ENCODE peak calls at places on chromosome 15, in eight cellular contexts. One of them, this sample, is unnamed.

GRCh38 chr15:77034620-77035467 is 36.1 kb downstream of the TSPAN3 start:
- DNase-seq in thyroid gland: no peak
- DNase-seq in breast epithelium: peak; percentile 42
- DNase-seq in suprapubic skin: peak; percentile 66
- DNase-seq in esophagus squamous epithelium: no peak
- DNase-seq in Peyer's patch: peak; percentile 76
- DNase-seq in body of pancreas: peak; percentile 7
- DNase-seq in stomach: peak; percentile 40
- DNase-seq in this sample: no peak

GRCh38 chr15:24986653-24987052 is 31.9 kb downstream of the SNRPN start:
- DNase-seq in breast epithelium: no peak
- DNase-seq in suprapubic skin: no peak
- DNase-seq in body of pancreas: no peak
- DNase-seq in Peyer's patch: no peak
- DNase-seq in stomach: no peak
- DNase-seq in esophagus squamous epithelium: no peak
- DNase-seq in thyroid gland: no peak
- DNase-seq in this sample: no peak

GRCh38 chr15:69472575-69472974 is 20.0 kb downstream of the RPLP1 start:
- DNase-seq in breast epithelium: no peak
- DNase-seq in body of pancreas: no peak
- DNase-seq in esophagus squamous epithelium: no peak
- DNase-seq in thyroid gland: no peak
- DNase-seq in Peyer's patch: no peak
- DNase-seq in suprapubic skin: peak; percentile 14
- DNase-seq in stomach: no peak
- DNase-seq in this sample: no peak

GRCh38 chr15:92683511-92683834 is 27.9 kb upstream of the FAM174B start:
- DNase-seq in suprapubic skin: no peak
- DNase-seq in breast epithelium: no peak
- DNase-seq in stomach: peak; percentile 72
- DNase-seq in body of pancreas: peak; percentile 58
- DNase-seq in thyroid gland: peak; percentile 48
- DNase-seq in Peyer's patch: no peak
- DNase-seq in esophagus squamous epithelium: no peak
- DNase-seq in this sample: no peak

GRCh38 chr15:44726568-44727461 is 9.5 kb upstream of the TRIM69 start:
- DNase-seq in Peyer's patch: no peak
- DNase-seq in esophagus squamous epithelium: peak; percentile 35
- DNase-seq in suprapubic skin: no peak
- DNase-seq in thyroid gland: no peak
- DNase-seq in body of pancreas: peak; percentile 75
- DNase-seq in stomach: peak; percentile 49
- DNase-seq in breast epithelium: no peak
- DNase-seq in this sample: no peak

GRCh38 chr15:57018151-57018550 is 99.7 kb downstream of the TCF12 start:
- DNase-seq in suprapubic skin: no peak
- DNase-seq in stomach: no peak
- DNase-seq in Peyer's patch: no peak
- DNase-seq in body of pancreas: no peak
- DNase-seq in esophagus squamous epithelium: no peak
- DNase-seq in thyroid gland: no peak
- DNase-seq in breast epithelium: no peak
- DNase-seq in this sample: no peak

GRCh38 chr15:35256555-35256954 is 171.5 kb upstream of the NANOGP8 start:
- DNase-seq in Peyer's patch: no peak
- DNase-seq in body of pancreas: no peak
- DNase-seq in thyroid gland: no peak
- DNase-seq in esophagus squamous epithelium: no peak
- DNase-seq in breast epithelium: no peak
- DNase-seq in suprapubic skin: no peak
- DNase-seq in stomach: no peak
- DNase-seq in this sample: no peak

GRCh38 chr15:55694652-55695150 is 48.3 kb downstream of the PRTG start:
- DNase-seq in esophagus squamous epithelium: no peak
- DNase-seq in thyroid gland: no peak
- DNase-seq in suprapubic skin: no peak
- DNase-seq in Peyer's patch: no peak
- DNase-seq in stomach: no peak
- DNase-seq in breast epithelium: no peak
- DNase-seq in body of pancreas: no peak
- DNase-seq in this sample: no peak

GRCh38 chr15:82556315-82557035 is 16.2 kb upstream of the RPS17 start:
- DNase-seq in Peyer's patch: no peak
- DNase-seq in body of pancreas: no peak
- DNase-seq in esophagus squamous epithelium: no peak
- DNase-seq in breast epithelium: no peak
- DNase-seq in thyroid gland: no peak
- DNase-seq in stomach: no peak
- DNase-seq in suprapubic skin: no peak
- DNase-seq in this sample: no peak

GRCh38 chr15:50059203-50059772 is 59.7 kb downstream of the ATP8B4 start:
- DNase-seq in stomach: no peak
- DNase-seq in esophagus squamous epithelium: no peak
- DNase-seq in breast epithelium: no peak
- DNase-seq in suprapubic skin: no peak
- DNase-seq in body of pancreas: no peak
- DNase-seq in Peyer's patch: no peak
- DNase-seq in thyroid gland: no peak
- DNase-seq in this sample: no peak

GRCh38 chr15:61146643-61147230 is 82.4 kb downstream of the RORA start:
- DNase-seq in Peyer's patch: no peak
- DNase-seq in stomach: no peak
- DNase-seq in body of pancreas: no peak
- DNase-seq in thyroid gland: no peak
- DNase-seq in suprapubic skin: no peak
- DNase-seq in breast epithelium: no peak
- DNase-seq in esophagus squamous epithelium: no peak
- DNase-seq in this sample: no peak

GRCh38 chr15:46091860-46092450 is 457.1 kb downstream of the SQOR start:
- DNase-seq in body of pancreas: peak; percentile 36
- DNase-seq in suprapubic skin: no peak
- DNase-seq in breast epithelium: no peak
- DNase-seq in esophagus squamous epithelium: no peak
- DNase-seq in stomach: no peak
- DNase-seq in thyroid gland: no peak
- DNase-seq in Peyer's patch: no peak
- DNase-seq in this sample: no peak

GRCh38 chr15:69067296-69067695 is 52.8 kb downstream of the NOX5 start:
- DNase-seq in suprapubic skin: no peak
- DNase-seq in body of pancreas: no peak
- DNase-seq in thyroid gland: no peak
- DNase-seq in breast epithelium: no peak
- DNase-seq in Peyer's patch: no peak
- DNase-seq in stomach: no peak
- DNase-seq in esophagus squamous epithelium: no peak
- DNase-seq in this sample: no peak

GRCh38 chr15:41151451-41152005 is 35.4 kb upstream of the INO80 start:
- DNase-seq in Peyer's patch: no peak
- DNase-seq in body of pancreas: no peak
- DNase-seq in breast epithelium: no peak
- DNase-seq in thyroid gland: no peak
- DNase-seq in stomach: no peak
- DNase-seq in esophagus squamous epithelium: no peak
- DNase-seq in suprapubic skin: no peak
- DNase-seq in this sample: no peak

GRCh38 chr15:23564798-23565394 is 578 bp upstream of the MKRN3 start:
- DNase-seq in Peyer's patch: no peak
- DNase-seq in suprapubic skin: no peak
- DNase-seq in breast epithelium: no peak
- DNase-seq in thyroid gland: no peak
- DNase-seq in stomach: no peak
- DNase-seq in body of pancreas: no peak
- DNase-seq in esophagus squamous epithelium: no peak
- DNase-seq in this sample: no peak

GRCh38 chr15:70023064-70023768 is 74.5 kb downstream of the TLE3 start:
- DNase-seq in Peyer's patch: peak; percentile 39
- DNase-seq in esophagus squamous epithelium: no peak
- DNase-seq in thyroid gland: no peak
- DNase-seq in body of pancreas: peak; percentile 39
- DNase-seq in stomach: no peak
- DNase-seq in breast epithelium: no peak
- DNase-seq in suprapubic skin: no peak
- DNase-seq in this sample: peak; percentile 54

GRCh38 chr15:22895465-22896190 is 57.2 kb downstream of the NIPA2 start:
- DNase-seq in Peyer's patch: peak; percentile 65
- DNase-seq in stomach: peak; percentile 60
- DNase-seq in esophagus squamous epithelium: no peak
- DNase-seq in body of pancreas: no peak
- DNase-seq in breast epithelium: peak; percentile 61
- DNase-seq in suprapubic skin: no peak
- DNase-seq in thyroid gland: no peak
- DNase-seq in this sample: peak; percentile 41

GRCh38 chr15:65952425-65953053 is 83.2 kb downstream of the RAB11A start:
- DNase-seq in breast epithelium: no peak
- DNase-seq in thyroid gland: peak; percentile 19
- DNase-seq in suprapubic skin: no peak
- DNase-seq in body of pancreas: peak; percentile 12
- DNase-seq in stomach: no peak
- DNase-seq in Peyer's patch: no peak
- DNase-seq in esophagus squamous epithelium: no peak
- DNase-seq in this sample: no peak

GRCh38 chr15:77577350-77577749 is 55.4 kb downstream of the LINGO1 start:
- DNase-seq in thyroid gland: no peak
- DNase-seq in stomach: no peak
- DNase-seq in suprapubic skin: no peak
- DNase-seq in body of pancreas: no peak
- DNase-seq in breast epithelium: no peak
- DNase-seq in Peyer's patch: no peak
- DNase-seq in esophagus squamous epithelium: no peak
- DNase-seq in this sample: no peak

GRCh38 chr15:77702211-77702957 is 69.7 kb upstream of the LINGO1 start:
- DNase-seq in body of pancreas: peak; percentile 14
- DNase-seq in breast epithelium: no peak
- DNase-seq in suprapubic skin: no peak
- DNase-seq in thyroid gland: no peak
- DNase-seq in esophagus squamous epithelium: no peak
- DNase-seq in stomach: no peak
- DNase-seq in Peyer's patch: no peak
- DNase-seq in this sample: no peak

GRCh38 chr15:58136731-58137130 is 1.4 kb upstream of the AQP9 start:
- DNase-seq in thyroid gland: no peak
- DNase-seq in body of pancreas: no peak
- DNase-seq in breast epithelium: no peak
- DNase-seq in suprapubic skin: no peak
- DNase-seq in esophagus squamous epithelium: no peak
- DNase-seq in stomach: no peak
- DNase-seq in Peyer's patch: no peak
- DNase-seq in this sample: no peak

GRCh38 chr15:45572627-45573026 is 14.6 kb upstream of the BLOC1S6 start:
- DNase-seq in thyroid gland: no peak
- DNase-seq in body of pancreas: no peak
- DNase-seq in Peyer's patch: no peak
- DNase-seq in breast epithelium: no peak
- DNase-seq in esophagus squamous epithelium: no peak
- DNase-seq in stomach: no peak
- DNase-seq in suprapubic skin: no peak
- DNase-seq in this sample: no peak

GRCh38 chr15:85607842-85608241 is 186.9 kb downstream of the KLHL25 start:
- DNase-seq in breast epithelium: no peak
- DNase-seq in esophagus squamous epithelium: no peak
- DNase-seq in stomach: no peak
- DNase-seq in Peyer's patch: no peak
- DNase-seq in body of pancreas: peak; percentile 31
- DNase-seq in thyroid gland: no peak
- DNase-seq in suprapubic skin: no peak
- DNase-seq in this sample: no peak

GRCh38 chr15:88193415-88193814 is 63.1 kb downstream of the NTRK3 start:
- DNase-seq in stomach: no peak
- DNase-seq in body of pancreas: no peak
- DNase-seq in thyroid gland: no peak
- DNase-seq in breast epithelium: no peak
- DNase-seq in Peyer's patch: no peak
- DNase-seq in suprapubic skin: no peak
- DNase-seq in esophagus squamous epithelium: no peak
- DNase-seq in this sample: no peak

GRCh38 chr15:63188937-63189871 is at the start of gene RAB8B:
- DNase-seq in esophagus squamous epithelium: peak; percentile 91
- DNase-seq in stomach: peak; percentile 99
- DNase-seq in Peyer's patch: peak; percentile 99
- DNase-seq in body of pancreas: peak; percentile 98
- DNase-seq in breast epithelium: peak; percentile 98
- DNase-seq in thyroid gland: peak; percentile 98
- DNase-seq in suprapubic skin: peak; percentile 99
- DNase-seq in this sample: peak; percentile 98
- TF ChIP-seq CTCF in esophagus squamous epithelium: no peak
- TF ChIP-seq CTCF in stomach: no peak
- TF ChIP-seq CTCF in Peyer's patch: no peak
- TF ChIP-seq CTCF in body of pancreas: no peak
- TF ChIP-seq CTCF in breast epithelium: no peak
- TF ChIP-seq CTCF in thyroid gland: no peak
- TF ChIP-seq CTCF in suprapubic skin: no peak
- TF ChIP-seq CTCF in this sample: no peak

DNA sequence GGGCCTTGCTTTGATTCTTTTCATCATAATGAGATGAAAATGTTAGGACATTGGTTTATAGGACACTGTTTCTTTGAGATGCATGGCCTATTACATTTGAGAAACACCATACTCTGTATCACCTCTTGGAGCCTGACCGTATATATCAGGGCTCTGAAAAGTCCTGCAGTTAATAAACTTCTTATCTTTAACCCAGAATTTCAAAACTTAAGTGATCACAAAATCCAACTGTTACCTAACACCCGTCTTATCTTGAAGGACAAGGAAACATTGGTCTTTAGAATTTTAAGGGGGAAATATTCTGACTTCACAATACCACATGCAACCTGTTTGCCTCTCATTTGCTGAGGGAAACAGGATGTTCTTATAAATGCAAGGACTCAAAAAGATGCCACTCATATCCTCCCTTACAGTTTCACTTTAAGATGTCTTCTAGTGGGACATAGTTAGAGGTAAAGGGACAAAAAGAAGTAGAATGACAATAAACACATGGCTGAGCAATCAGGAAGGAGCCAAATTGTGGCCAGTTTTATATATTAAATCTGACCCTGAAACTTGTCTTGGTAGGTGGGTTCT is 67.8 kb downstream of the CRTC3 start:
- DNase-seq in esophagus squamous epithelium: no peak
- DNase-seq in breast epithelium: no peak
- DNase-seq in stomach: no peak
- DNase-seq in suprapubic skin: no peak
- DNase-seq in Peyer's patch: no peak
- DNase-seq in body of pancreas: no peak
- DNase-seq in thyroid gland: no peak
- DNase-seq in this sample: no peak
- H3K4me3 ChIP-seq in esophagus squamous epithelium: no peak overlapping the region
- H3K4me3 ChIP-seq in breast epithelium: no peak overlapping the region
- H3K4me3 ChIP-seq in stomach: no peak overlapping the region
- H3K4me3 ChIP-seq in suprapubic skin: no peak overlapping the region
- H3K4me3 ChIP-seq in Peyer's patch: no peak overlapping the region
- H3K4me3 ChIP-seq in body of pancreas: no peak overlapping the region
- H3K4me3 ChIP-seq in thyroid gland: no peak overlapping the region
- H3K4me3 ChIP-seq in this sample: no peak overlapping the region

GRCh38 chr15:74781673-74782595 is at the start of gene CSK:
- DNase-seq in body of pancreas: peak; percentile 74
- DNase-seq in esophagus squamous epithelium: no peak
- DNase-seq in breast epithelium: no peak
- DNase-seq in stomach: peak; percentile 81
- DNase-seq in Peyer's patch: peak; percentile 85
- DNase-seq in thyroid gland: peak; percentile 67
- DNase-seq in suprapubic skin: no peak
- DNase-seq in this sample: peak; percentile 93
- TF ChIP-seq POLR2A in body of pancreas: no peak
- TF ChIP-seq POLR2A in esophagus squamous epithelium: no peak
- TF ChIP-seq POLR2A in breast epithelium: no peak
- TF ChIP-seq POLR2A in stomach: no peak
- TF ChIP-seq POLR2A in Peyer's patch: no peak
- TF ChIP-seq POLR2A in thyroid gland: peak; percentile 43
- TF ChIP-seq POLR2A in suprapubic skin: peak; percentile 71
- TF ChIP-seq POLR2A in this sample: no peak

GRCh38 chr15:100433304-100433703 is 91.5 kb upstream of the ADAMTS17 start:
- DNase-seq in body of pancreas: no peak
- DNase-seq in thyroid gland: no peak
- DNase-seq in Peyer's patch: no peak
- DNase-seq in stomach: no peak
- DNase-seq in esophagus squamous epithelium: no peak
- DNase-seq in breast epithelium: no peak
- DNase-seq in suprapubic skin: no peak
- DNase-seq in this sample: no peak
- TF ChIP-seq CTCF in body of pancreas: no peak
- TF ChIP-seq CTCF in thyroid gland: no peak
- TF ChIP-seq CTCF in Peyer's patch: no peak
- TF ChIP-seq CTCF in stomach: no peak
- TF ChIP-seq CTCF in esophagus squamous epithelium: no peak
- TF ChIP-seq CTCF in breast epithelium: no peak
- TF ChIP-seq CTCF in suprapubic skin: no peak
- TF ChIP-seq CTCF in this sample: no peak

This sample was measured in lower leg skin.